ENCODE peak calls at places on chromosomes 16 and 17, in nine cellular contexts. P is AG04450, A is endothelial cell of umbilical vein, V is heart left ventricle, W is lower lobe of right lung, L is IMR-90, B is left ventricle myocardium inferior, K is H9, F is tibial nerve. Q is an unnamed sample.

GRCh38 chr17:77273397-77274136 is 132.8 kb downstream of the SEC14L1 start:
- DNase-seq in P (no peak), A (no peak), V (no peak), W (no peak), L (peak; percentile 13), B (no peak), K (peak; percentile 21), F (no peak), Q (no peak)

GRCh38 chr17:73639322-73639721 is 4.9 kb downstream of the SDK2 start:
- DNase-seq in P (no peak), A (no peak), V (no peak), W (no peak), L (no peak), B (no peak), K (peak; percentile 27), F (no peak), Q (peak; percentile 7)

GRCh38 chr17:43878260-43879082 is 28.9 kb downstream of the MPP2 start:
- DNase-seq in P (peak; percentile 74), A (peak; percentile 71), V (peak; percentile 58), W (peak; percentile 77), L (peak; percentile 89), B (peak; percentile 62), K (peak; percentile 94), F (peak; percentile 60), Q (peak; percentile 50)

GRCh38 chr16:10688291-10688690 is 6.4 kb downstream of the TEKT5 start:
- DNase-seq in P (no peak), A (no peak), V (no peak), W (peak; percentile 76), L (no peak), B (no peak), K (no peak), F (no peak), Q (no peak)

GRCh38 chr17:58996968-58997367 is 109.7 kb downstream of the TRIM37 start:
- DNase-seq in P (no peak), A (no peak), V (no peak), W (no peak), L (no peak), B (no peak), K (no peak), F (no peak), Q (no peak)

GRCh38 chr16:22008215-22009142 is 568 bp downstream of the MOSMO start:
- DNase-seq in P (no peak), A (no peak), V (peak; percentile 27), W (peak; percentile 50), L (no peak), B (no peak), K (no peak), F (no peak), Q (peak; percentile 18)

GRCh38 chr17:4270746-4271145 is 7.0 kb upstream of the ANKFY1 start:
- DNase-seq in P (no peak), A (no peak), V (no peak), W (no peak), L (no peak), B (no peak), K (no peak), F (no peak), Q (no peak)

GRCh38 chr17:44561237-44561623 is 3.9 kb downstream of the FZD2 start:
- DNase-seq in P (no peak), A (no peak), V (no peak), W (no peak), L (no peak), B (no peak), K (no peak), F (no peak), Q (no peak)

GRCh38 chr17:18191071-18191667 is 7.5 kb downstream of the ALKBH5 start:
- DNase-seq in P (no peak), A (peak; percentile 77), V (peak; percentile 64), W (no peak), L (no peak), B (peak; percentile 24), K (no peak), F (peak; percentile 26), Q (no peak)

GRCh38 chr17:73393962-73394361 is 82.2 kb upstream of the CDC42EP4 start:
- DNase-seq in P (no peak), A (no peak), V (no peak), W (peak; percentile 31), L (peak; percentile 13), B (no peak), K (peak; percentile 55), F (no peak), Q (no peak)

GRCh38 chr17:29162909-29163341 is 17.3 kb downstream of the MYO18A start:
- DNase-seq in P (no peak), A (no peak), V (no peak), W (no peak), L (no peak), B (no peak), K (no peak), F (no peak), Q (no peak)

GRCh38 chr17:28551421-28552186 is 820 bp downstream of the UNC119 start:
- DNase-seq in P (no peak), A (peak; percentile 24), V (no peak), W (no peak), L (no peak), B (no peak), K (no peak), F (no peak), Q (no peak)

GRCh38 chr17:19651461-19652238 is 3.1 kb downstream of the ALDH3A2 start:
- DNase-seq in P (no peak), A (no peak), V (no peak), W (no peak), L (no peak), B (no peak), K (no peak), F (no peak), Q (no peak)

GRCh38 chr17:40331743-40332641 is 23.0 kb downstream of the RARA start:
- DNase-seq in P (no peak), A (peak; percentile 73), V (peak; percentile 93), W (peak; percentile 92), L (no peak), B (peak; percentile 93), K (no peak), F (peak; percentile 81), Q (no peak)

GRCh38 chr16:46737621-46738214 is 10.4 kb downstream of the MYLK3 start:
- DNase-seq in P (no peak), A (no peak), V (no peak), W (no peak), L (no peak), B (no peak), K (no peak), F (no peak), Q (no peak)

GRCh38 chr17:1460233-1460632 is 4.2 kb upstream of the CRK start:
- DNase-seq in P (no peak), A (peak; percentile 49), V (peak; percentile 78), W (peak; percentile 84), L (no peak), B (peak; percentile 85), K (no peak), F (no peak), Q (no peak)
- H3K27ac ChIP-seq in P (no peak overlapping the region), A (no peak overlapping the region), V (peak overlapping the region; percentile 81), W (peak overlapping the region; percentile 4), L (no peak overlapping the region), B (peak overlapping the region; percentile 86), K (no peak overlapping the region), F (peak overlapping the region; percentile 51), Q (no peak overlapping the region)

GRCh38 chr17:79107499-79108231 is 33.0 kb downstream of the ENGASE start:
- DNase-seq in P (no peak), A (no peak), V (no peak), W (no peak), L (no peak), B (no peak), K (no peak), F (no peak), Q (no peak)
- H3K27me3 ChIP-seq in P (peaks cover 27% of the 10 kb centered on the region), A (no peaks in the 10 kb centered on the region), V (peaks cover 18% of the 10 kb centered on the region), W (peaks cover 16% of the 10 kb centered on the region), L (peaks cover 47% of the 10 kb centered on the region), B (peaks cover 89% of the 10 kb centered on the region), K (no peaks in the 10 kb centered on the region), F (peaks cover 33% of the 10 kb centered on the region), Q (peaks cover 8% of the 10 kb centered on the region)

DNA sequence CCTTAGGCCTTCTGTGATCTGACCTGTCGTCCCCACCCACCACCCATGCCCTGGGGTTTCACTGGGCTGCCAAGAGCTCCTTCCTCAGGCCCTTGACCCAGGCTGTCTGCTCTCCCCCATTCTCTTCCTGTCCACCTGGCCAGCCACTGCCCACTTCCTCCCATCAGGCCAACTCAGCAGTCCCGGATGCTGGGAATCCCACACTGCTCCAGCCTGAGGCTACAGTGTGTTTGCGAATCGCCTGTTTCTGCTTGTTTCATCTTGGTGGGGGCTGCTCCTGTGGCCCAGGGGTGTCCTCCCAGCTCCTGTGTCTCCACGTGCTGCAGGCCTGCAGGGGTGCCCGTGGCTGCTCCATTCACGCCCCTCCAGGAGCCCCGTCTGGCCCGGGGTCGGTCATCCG is 839 bp upstream of the METRN start:
- DNase-seq in P (no peak), A (no peak), V (no peak), W (no peak), L (no peak), B (no peak), K (no peak), F (no peak), Q (no peak)
- H3K27ac ChIP-seq in P (no peak overlapping the region), A (no peak overlapping the region), V (no peak overlapping the region), W (no peak overlapping the region), L (no peak overlapping the region), B (no peak overlapping the region), K (no peak overlapping the region), F (no peak overlapping the region), Q (no peak overlapping the region)

GRCh38 chr16:1787056-1787321 is 4.2 kb downstream of the NUBP2 start:
- DNase-seq in P (no peak), A (no peak), V (no peak), W (no peak), L (no peak), B (no peak), K (no peak), F (no peak), Q (no peak)

GRCh38 chr16:1787322-1788094 is 4.7 kb downstream of the NUBP2 start:
- DNase-seq in P (no peak), A (no peak), V (peak; percentile 7), W (peak; percentile 42), L (no peak), B (peak; percentile 11), K (no peak), F (no peak), Q (no peak)

GRCh38 chr16:1789643-1790045 is 3.9 kb downstream of the IGFALS start:
- DNase-seq in P (no peak), A (no peak), V (peak; percentile 6), W (no peak), L (no peak), B (no peak), K (no peak), F (no peak), Q (no peak)

GRCh38 chr16:1788708-1789100 is 4.8 kb downstream of the IGFALS start:
- DNase-seq in P (no peak), A (no peak), V (peak; percentile 8), W (peak; percentile 43), L (no peak), B (no peak), K (no peak), F (no peak), Q (no peak)

DNA sequence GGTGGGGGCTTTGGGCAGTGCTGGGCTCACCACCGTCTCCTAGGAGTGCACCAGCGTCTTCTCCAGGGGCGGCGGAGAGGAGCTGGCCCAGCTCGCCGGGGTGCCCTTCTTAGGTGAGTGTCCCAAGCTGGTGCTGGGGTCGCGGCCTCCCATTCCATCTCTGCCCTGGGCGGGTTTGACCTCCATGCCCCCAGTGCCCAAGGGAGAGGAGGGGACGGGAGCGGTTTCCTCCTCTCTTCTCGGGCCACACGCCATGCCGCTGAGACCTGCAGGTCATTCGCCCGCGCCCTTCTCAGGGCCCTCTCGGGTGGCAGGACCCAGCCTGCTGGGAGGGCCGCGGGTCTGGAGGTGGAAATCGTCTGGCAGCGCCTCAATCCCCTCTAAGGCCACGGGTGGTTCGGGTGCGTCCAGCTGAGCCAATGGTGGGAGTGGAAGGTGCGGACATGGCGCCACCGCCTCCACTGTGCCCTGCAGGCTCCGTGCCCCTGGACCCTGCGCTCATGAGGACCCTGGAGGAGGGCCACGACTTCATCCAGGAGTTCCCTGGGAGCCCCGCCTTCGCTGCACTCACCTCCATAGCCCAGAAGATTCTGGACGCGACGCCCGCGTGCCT is 5.3 kb downstream of the IGFALS start:
- DNase-seq in P (no peak), A (no peak), V (peak; percentile 9), W (no peak), L (no peak), B (no peak), K (no peak), F (no peak), Q (no peak)
- H3K27me3 ChIP-seq in P (no peaks in the 10 kb centered on the region), A (no peaks in the 10 kb centered on the region), V (no peaks in the 10 kb centered on the region), W (no peaks in the 10 kb centered on the region), L (no peaks in the 10 kb centered on the region), B (no peaks in the 10 kb centered on the region), K (no peaks in the 10 kb centered on the region), F (no peaks in the 10 kb centered on the region), Q (no peaks in the 10 kb centered on the region)

Q was measured in CD4-positive, alpha-beta T cell.